ENCODE peak calls at places on chromosome 3, in four cellular contexts. One of them, this sample, is unnamed.

GRCh38 chr3:126352476-126353454 is 4.4 kb downstream of the KLF15 start:
- DNase-seq in effector CD4-positive, alpha-beta T cell: no peak
- DNase-seq in stimulated activated CD4-positive, alpha-beta T cell treated with anti-CD3 and anti-CD28 coated beads, Interleukin-1b, Interleukin-23, amount 100 ng/mL, for 1 hour: no peak
- DNase-seq in activated CD8-positive, alpha-beta memory T cell treated with anti-CD3 and anti-CD28 coated beads, Interleukin-2, amount 10 ng/mL, durations not matched to agents 7 days and 5 days: no peak
- DNase-seq in this sample: no peak

GRCh38 chr3:5217824-5218595 is 30.5 kb downstream of the EDEM1 start:
- DNase-seq in effector CD4-positive, alpha-beta T cell: no peak
- DNase-seq in activated CD8-positive, alpha-beta memory T cell treated with anti-CD3 and anti-CD28 coated beads, Interleukin-2, amount 10 ng/mL, durations not matched to agents 7 days and 5 days: no peak
- DNase-seq in stimulated activated CD4-positive, alpha-beta T cell treated with anti-CD3 and anti-CD28 coated beads, Interleukin-1b, Interleukin-23, amount 100 ng/mL, for 1 hour: no peak
- DNase-seq in this sample: no peak

GRCh38 chr3:23263796-23264195 is 60.7 kb downstream of the UBE2E2 start:
- DNase-seq in effector CD4-positive, alpha-beta T cell: no peak
- DNase-seq in activated CD8-positive, alpha-beta memory T cell treated with anti-CD3 and anti-CD28 coated beads, Interleukin-2, amount 10 ng/mL, durations not matched to agents 7 days and 5 days: no peak
- DNase-seq in stimulated activated CD4-positive, alpha-beta T cell treated with anti-CD3 and anti-CD28 coated beads, Interleukin-1b, Interleukin-23, amount 100 ng/mL, for 1 hour: no peak
- DNase-seq in this sample: no peak

GRCh38 chr3:177491301-177492031 is 294.2 kb upstream of the TBL1XR1 start:
- DNase-seq in effector CD4-positive, alpha-beta T cell: no peak
- DNase-seq in stimulated activated CD4-positive, alpha-beta T cell treated with anti-CD3 and anti-CD28 coated beads, Interleukin-1b, Interleukin-23, amount 100 ng/mL, for 1 hour: no peak
- DNase-seq in activated CD8-positive, alpha-beta memory T cell treated with anti-CD3 and anti-CD28 coated beads, Interleukin-2, amount 10 ng/mL, durations not matched to agents 7 days and 5 days: no peak
- DNase-seq in this sample: no peak

GRCh38 chr3:10299679-10300078 is 6.9 kb upstream of the GHRL start:
- DNase-seq in stimulated activated CD4-positive, alpha-beta T cell treated with anti-CD3 and anti-CD28 coated beads, Interleukin-1b, Interleukin-23, amount 100 ng/mL, for 1 hour: no peak
- DNase-seq in effector CD4-positive, alpha-beta T cell: no peak
- DNase-seq in activated CD8-positive, alpha-beta memory T cell treated with anti-CD3 and anti-CD28 coated beads, Interleukin-2, amount 10 ng/mL, durations not matched to agents 7 days and 5 days: no peak
- DNase-seq in this sample: no peak

GRCh38 chr3:135967867-135968266 is 2.3 kb downstream of the PPP2R3A start:
- DNase-seq in activated CD8-positive, alpha-beta memory T cell treated with anti-CD3 and anti-CD28 coated beads, Interleukin-2, amount 10 ng/mL, durations not matched to agents 7 days and 5 days: no peak
- DNase-seq in stimulated activated CD4-positive, alpha-beta T cell treated with anti-CD3 and anti-CD28 coated beads, Interleukin-1b, Interleukin-23, amount 100 ng/mL, for 1 hour: no peak
- DNase-seq in effector CD4-positive, alpha-beta T cell: no peak
- DNase-seq in this sample: no peak

GRCh38 chr3:177968891-177969290 is 567.3 kb upstream of the KCNMB2 start:
- DNase-seq in effector CD4-positive, alpha-beta T cell: no peak
- DNase-seq in stimulated activated CD4-positive, alpha-beta T cell treated with anti-CD3 and anti-CD28 coated beads, Interleukin-1b, Interleukin-23, amount 100 ng/mL, for 1 hour: no peak
- DNase-seq in activated CD8-positive, alpha-beta memory T cell treated with anti-CD3 and anti-CD28 coated beads, Interleukin-2, amount 10 ng/mL, durations not matched to agents 7 days and 5 days: no peak
- DNase-seq in this sample: no peak

GRCh38 chr3:46087871-46088270 is 60.6 kb upstream of the XCR1 start:
- DNase-seq in stimulated activated CD4-positive, alpha-beta T cell treated with anti-CD3 and anti-CD28 coated beads, Interleukin-1b, Interleukin-23, amount 100 ng/mL, for 1 hour: no peak
- DNase-seq in activated CD8-positive, alpha-beta memory T cell treated with anti-CD3 and anti-CD28 coated beads, Interleukin-2, amount 10 ng/mL, durations not matched to agents 7 days and 5 days: peak
- DNase-seq in effector CD4-positive, alpha-beta T cell: no peak
- DNase-seq in this sample: no peak

GRCh38 chr3:149717391-149718056 is 34.8 kb downstream of the COMMD2 start:
- DNase-seq in activated CD8-positive, alpha-beta memory T cell treated with anti-CD3 and anti-CD28 coated beads, Interleukin-2, amount 10 ng/mL, durations not matched to agents 7 days and 5 days: peak
- DNase-seq in effector CD4-positive, alpha-beta T cell: no peak
- DNase-seq in stimulated activated CD4-positive, alpha-beta T cell treated with anti-CD3 and anti-CD28 coated beads, Interleukin-1b, Interleukin-23, amount 100 ng/mL, for 1 hour: no peak
- DNase-seq in this sample: peak

GRCh38 chr3:38651153-38651789 is 1.8 kb upstream of the SCN5A start:
- DNase-seq in effector CD4-positive, alpha-beta T cell: peak
- DNase-seq in activated CD8-positive, alpha-beta memory T cell treated with anti-CD3 and anti-CD28 coated beads, Interleukin-2, amount 10 ng/mL, durations not matched to agents 7 days and 5 days: peak
- DNase-seq in stimulated activated CD4-positive, alpha-beta T cell treated with anti-CD3 and anti-CD28 coated beads, Interleukin-1b, Interleukin-23, amount 100 ng/mL, for 1 hour: peak
- DNase-seq in this sample: peak

GRCh38 chr3:38598791-38599190 is 50.7 kb downstream of the SCN5A start:
- DNase-seq in effector CD4-positive, alpha-beta T cell: no peak
- DNase-seq in activated CD8-positive, alpha-beta memory T cell treated with anti-CD3 and anti-CD28 coated beads, Interleukin-2, amount 10 ng/mL, durations not matched to agents 7 days and 5 days: no peak
- DNase-seq in stimulated activated CD4-positive, alpha-beta T cell treated with anti-CD3 and anti-CD28 coated beads, Interleukin-1b, Interleukin-23, amount 100 ng/mL, for 1 hour: no peak
- DNase-seq in this sample: no peak

GRCh38 chr3:176208915-176209314 is 988.4 kb downstream of the TBL1XR1 start:
- DNase-seq in stimulated activated CD4-positive, alpha-beta T cell treated with anti-CD3 and anti-CD28 coated beads, Interleukin-1b, Interleukin-23, amount 100 ng/mL, for 1 hour: no peak
- DNase-seq in effector CD4-positive, alpha-beta T cell: no peak
- DNase-seq in activated CD8-positive, alpha-beta memory T cell treated with anti-CD3 and anti-CD28 coated beads, Interleukin-2, amount 10 ng/mL, durations not matched to agents 7 days and 5 days: no peak
- DNase-seq in this sample: no peak

GRCh38 chr3:42020681-42021307 is 58.9 kb upstream of the ULK4 start:
- DNase-seq in stimulated activated CD4-positive, alpha-beta T cell treated with anti-CD3 and anti-CD28 coated beads, Interleukin-1b, Interleukin-23, amount 100 ng/mL, for 1 hour: no peak
- DNase-seq in activated CD8-positive, alpha-beta memory T cell treated with anti-CD3 and anti-CD28 coated beads, Interleukin-2, amount 10 ng/mL, durations not matched to agents 7 days and 5 days: no peak
- DNase-seq in effector CD4-positive, alpha-beta T cell: no peak
- DNase-seq in this sample: no peak

GRCh38 chr3:121895121-121895520 is 920 bp downstream of the SLC15A2 start:
- DNase-seq in effector CD4-positive, alpha-beta T cell: no peak
- DNase-seq in stimulated activated CD4-positive, alpha-beta T cell treated with anti-CD3 and anti-CD28 coated beads, Interleukin-1b, Interleukin-23, amount 100 ng/mL, for 1 hour: no peak
- DNase-seq in activated CD8-positive, alpha-beta memory T cell treated with anti-CD3 and anti-CD28 coated beads, Interleukin-2, amount 10 ng/mL, durations not matched to agents 7 days and 5 days: no peak
- DNase-seq in this sample: no peak

GRCh38 chr3:128296469-128297251 is 143.4 kb downstream of the EEFSEC start:
- DNase-seq in effector CD4-positive, alpha-beta T cell: no peak
- DNase-seq in stimulated activated CD4-positive, alpha-beta T cell treated with anti-CD3 and anti-CD28 coated beads, Interleukin-1b, Interleukin-23, amount 100 ng/mL, for 1 hour: no peak
- DNase-seq in activated CD8-positive, alpha-beta memory T cell treated with anti-CD3 and anti-CD28 coated beads, Interleukin-2, amount 10 ng/mL, durations not matched to agents 7 days and 5 days: peak
- DNase-seq in this sample: peak

GRCh38 chr3:6262035-6262434 is 598.9 kb upstream of the GRM7 start:
- DNase-seq in activated CD8-positive, alpha-beta memory T cell treated with anti-CD3 and anti-CD28 coated beads, Interleukin-2, amount 10 ng/mL, durations not matched to agents 7 days and 5 days: no peak
- DNase-seq in effector CD4-positive, alpha-beta T cell: no peak
- DNase-seq in stimulated activated CD4-positive, alpha-beta T cell treated with anti-CD3 and anti-CD28 coated beads, Interleukin-1b, Interleukin-23, amount 100 ng/mL, for 1 hour: no peak
- DNase-seq in this sample: no peak

GRCh38 chr3:160613661-160614060 is 48.3 kb upstream of the KPNA4 start:
- DNase-seq in stimulated activated CD4-positive, alpha-beta T cell treated with anti-CD3 and anti-CD28 coated beads, Interleukin-1b, Interleukin-23, amount 100 ng/mL, for 1 hour: no peak
- DNase-seq in effector CD4-positive, alpha-beta T cell: no peak
- DNase-seq in activated CD8-positive, alpha-beta memory T cell treated with anti-CD3 and anti-CD28 coated beads, Interleukin-2, amount 10 ng/mL, durations not matched to agents 7 days and 5 days: no peak
- DNase-seq in this sample: no peak

GRCh38 chr3:53974314-53974713 is 82.7 kb upstream of the SELENOK start:
- DNase-seq in stimulated activated CD4-positive, alpha-beta T cell treated with anti-CD3 and anti-CD28 coated beads, Interleukin-1b, Interleukin-23, amount 100 ng/mL, for 1 hour: no peak
- DNase-seq in effector CD4-positive, alpha-beta T cell: no peak
- DNase-seq in activated CD8-positive, alpha-beta memory T cell treated with anti-CD3 and anti-CD28 coated beads, Interleukin-2, amount 10 ng/mL, durations not matched to agents 7 days and 5 days: no peak
- DNase-seq in this sample: no peak

GRCh38 chr3:30826381-30827061 is 67.9 kb downstream of the GADL1 start:
- DNase-seq in stimulated activated CD4-positive, alpha-beta T cell treated with anti-CD3 and anti-CD28 coated beads, Interleukin-1b, Interleukin-23, amount 100 ng/mL, for 1 hour: no peak
- DNase-seq in activated CD8-positive, alpha-beta memory T cell treated with anti-CD3 and anti-CD28 coated beads, Interleukin-2, amount 10 ng/mL, durations not matched to agents 7 days and 5 days: no peak
- DNase-seq in effector CD4-positive, alpha-beta T cell: no peak
- DNase-seq in this sample: no peak

GRCh38 chr3:37249717-37250116 is 75.3 kb upstream of the LRRFIP2 start:
- DNase-seq in activated CD8-positive, alpha-beta memory T cell treated with anti-CD3 and anti-CD28 coated beads, Interleukin-2, amount 10 ng/mL, durations not matched to agents 7 days and 5 days: no peak
- DNase-seq in effector CD4-positive, alpha-beta T cell: no peak
- DNase-seq in stimulated activated CD4-positive, alpha-beta T cell treated with anti-CD3 and anti-CD28 coated beads, Interleukin-1b, Interleukin-23, amount 100 ng/mL, for 1 hour: no peak
- DNase-seq in this sample: no peak

GRCh38 chr3:39467394-39468107 is at the start of gene MOBP:
- DNase-seq in activated CD8-positive, alpha-beta memory T cell treated with anti-CD3 and anti-CD28 coated beads, Interleukin-2, amount 10 ng/mL, durations not matched to agents 7 days and 5 days: no peak
- DNase-seq in stimulated activated CD4-positive, alpha-beta T cell treated with anti-CD3 and anti-CD28 coated beads, Interleukin-1b, Interleukin-23, amount 100 ng/mL, for 1 hour: no peak
- DNase-seq in effector CD4-positive, alpha-beta T cell: no peak
- DNase-seq in this sample: no peak

GRCh38 chr3:165196577-165197561 is 685 bp upstream of the SLITRK3 start:
- DNase-seq in effector CD4-positive, alpha-beta T cell: no peak
- DNase-seq in activated CD8-positive, alpha-beta memory T cell treated with anti-CD3 and anti-CD28 coated beads, Interleukin-2, amount 10 ng/mL, durations not matched to agents 7 days and 5 days: no peak
- DNase-seq in stimulated activated CD4-positive, alpha-beta T cell treated with anti-CD3 and anti-CD28 coated beads, Interleukin-1b, Interleukin-23, amount 100 ng/mL, for 1 hour: no peak
- DNase-seq in this sample: peak

GRCh38 chr3:9552252-9552999 is 1.2 kb downstream of the LHFPL4 start:
- DNase-seq in activated CD8-positive, alpha-beta memory T cell treated with anti-CD3 and anti-CD28 coated beads, Interleukin-2, amount 10 ng/mL, durations not matched to agents 7 days and 5 days: peak
- DNase-seq in effector CD4-positive, alpha-beta T cell: no peak
- DNase-seq in stimulated activated CD4-positive, alpha-beta T cell treated with anti-CD3 and anti-CD28 coated beads, Interleukin-1b, Interleukin-23, amount 100 ng/mL, for 1 hour: no peak
- DNase-seq in this sample: peak

GRCh38 chr3:99774467-99774866 is 43.2 kb upstream of the CMSS1 start:
- DNase-seq in effector CD4-positive, alpha-beta T cell: no peak
- DNase-seq in stimulated activated CD4-positive, alpha-beta T cell treated with anti-CD3 and anti-CD28 coated beads, Interleukin-1b, Interleukin-23, amount 100 ng/mL, for 1 hour: no peak
- DNase-seq in activated CD8-positive, alpha-beta memory T cell treated with anti-CD3 and anti-CD28 coated beads, Interleukin-2, amount 10 ng/mL, durations not matched to agents 7 days and 5 days: no peak
- DNase-seq in this sample: no peak

GRCh38 chr3:80696280-80696679 is 928.5 kb upstream of the ROBO1 start:
- DNase-seq in stimulated activated CD4-positive, alpha-beta T cell treated with anti-CD3 and anti-CD28 coated beads, Interleukin-1b, Interleukin-23, amount 100 ng/mL, for 1 hour: no peak
- DNase-seq in effector CD4-positive, alpha-beta T cell: no peak
- DNase-seq in activated CD8-positive, alpha-beta memory T cell treated with anti-CD3 and anti-CD28 coated beads, Interleukin-2, amount 10 ng/mL, durations not matched to agents 7 days and 5 days: no peak
- DNase-seq in this sample: no peak

GRCh38 chr3:192889694-192890093 is 28.0 kb downstream of the MB21D2 start:
- DNase-seq in stimulated activated CD4-positive, alpha-beta T cell treated with anti-CD3 and anti-CD28 coated beads, Interleukin-1b, Interleukin-23, amount 100 ng/mL, for 1 hour: no peak
- DNase-seq in effector CD4-positive, alpha-beta T cell: no peak
- DNase-seq in activated CD8-positive, alpha-beta memory T cell treated with anti-CD3 and anti-CD28 coated beads, Interleukin-2, amount 10 ng/mL, durations not matched to agents 7 days and 5 days: no peak
- DNase-seq in this sample: no peak

GRCh38 chr3:60399295-60399694 is 852.0 kb downstream of the FHIT start:
- DNase-seq in stimulated activated CD4-positive, alpha-beta T cell treated with anti-CD3 and anti-CD28 coated beads, Interleukin-1b, Interleukin-23, amount 100 ng/mL, for 1 hour: no peak
- DNase-seq in activated CD8-positive, alpha-beta memory T cell treated with anti-CD3 and anti-CD28 coated beads, Interleukin-2, amount 10 ng/mL, durations not matched to agents 7 days and 5 days: no peak
- DNase-seq in effector CD4-positive, alpha-beta T cell: no peak
- DNase-seq in this sample: no peak

GRCh38 chr3:141594357-141594756 is 107.5 kb downstream of the RASA2 start:
- DNase-seq in activated CD8-positive, alpha-beta memory T cell treated with anti-CD3 and anti-CD28 coated beads, Interleukin-2, amount 10 ng/mL, durations not matched to agents 7 days and 5 days: no peak
- DNase-seq in stimulated activated CD4-positive, alpha-beta T cell treated with anti-CD3 and anti-CD28 coated beads, Interleukin-1b, Interleukin-23, amount 100 ng/mL, for 1 hour: no peak
- DNase-seq in effector CD4-positive, alpha-beta T cell: no peak
- DNase-seq in this sample: no peak

GRCh38 chr3:184133840-184134745 is 1.1 kb upstream of the EIF2B5 start:
- DNase-seq in stimulated activated CD4-positive, alpha-beta T cell treated with anti-CD3 and anti-CD28 coated beads, Interleukin-1b, Interleukin-23, amount 100 ng/mL, for 1 hour: no peak
- DNase-seq in activated CD8-positive, alpha-beta memory T cell treated with anti-CD3 and anti-CD28 coated beads, Interleukin-2, amount 10 ng/mL, durations not matched to agents 7 days and 5 days: peak
- DNase-seq in effector CD4-positive, alpha-beta T cell: peak
- DNase-seq in this sample: peak

GRCh38 chr3:38084969-38085942 is 46.2 kb downstream of the DLEC1 start:
- DNase-seq in effector CD4-positive, alpha-beta T cell: no peak
- DNase-seq in stimulated activated CD4-positive, alpha-beta T cell treated with anti-CD3 and anti-CD28 coated beads, Interleukin-1b, Interleukin-23, amount 100 ng/mL, for 1 hour: no peak
- DNase-seq in activated CD8-positive, alpha-beta memory T cell treated with anti-CD3 and anti-CD28 coated beads, Interleukin-2, amount 10 ng/mL, durations not matched to agents 7 days and 5 days: no peak
- DNase-seq in this sample: peak

GRCh38 chr3:194824676-194825075 is 139.0 kb downstream of the FAM43A start:
- DNase-seq in effector CD4-positive, alpha-beta T cell: no peak
- DNase-seq in stimulated activated CD4-positive, alpha-beta T cell treated with anti-CD3 and anti-CD28 coated beads, Interleukin-1b, Interleukin-23, amount 100 ng/mL, for 1 hour: no peak
- DNase-seq in activated CD8-positive, alpha-beta memory T cell treated with anti-CD3 and anti-CD28 coated beads, Interleukin-2, amount 10 ng/mL, durations not matched to agents 7 days and 5 days: no peak
- DNase-seq in this sample: no peak

This sample was measured in H7.